ENCODE peak calls at places on chromosomes 7 and 10, in eight cellular contexts. N is GM06990; U is brain microvascular endothelial cell; J is GM20000; C is kidney epithelial cell; G is CD4-positive, alpha-beta T cell; S is AG09309; F is upper lobe of right lung. X is an unnamed sample.

GRCh38 chr10:110209926-110210662 is 2.7 kb downstream of the MXI1 start:
- DNase-seq in N (peak; percentile 49), U (no peak), J (peak; percentile 43), C (no peak), G (peak; percentile 80), S (no peak), F (peak; percentile 75), X (peak; percentile 55)

GRCh38 chr7:153518201-153518984 is 533.8 kb upstream of the DPP6 start:
- DNase-seq in N (no peak), U (no peak), J (no peak), C (no peak), G (no peak), S (no peak), F (no peak), X (no peak)

GRCh38 chr10:43235070-43235900 is 31.6 kb downstream of the RASGEF1A start:
- DNase-seq in N (no peak), U (no peak), J (no peak), C (no peak), G (no peak), S (no peak), F (peak; percentile 48), X (peak; percentile 14)

GRCh38 chr7:88111136-88111748 is 108.6 kb downstream of the SRI start:
- DNase-seq in N (no peak), U (no peak), J (peak; percentile 34), C (no peak), G (no peak), S (peak; percentile 11), F (no peak), X (no peak)

GRCh38 chr10:57694956-57695605 is 572.6 kb downstream of the IPMK start:
- DNase-seq in N (no peak), U (peak; percentile 5), J (no peak), C (no peak), G (no peak), S (peak; percentile 21), F (no peak), X (no peak)

GRCh38 chr10:45599646-45600045 is 72.9 kb downstream of the ZFAND4 start:
- DNase-seq in N (no peak), U (no peak), J (no peak), C (no peak), G (no peak), S (no peak), F (no peak), X (no peak)

GRCh38 chr7:55342216-55342871 is 22.8 kb upstream of the LANCL2 start:
- DNase-seq in N (no peak), U (no peak), J (no peak), C (no peak), G (no peak), S (no peak), F (no peak), X (no peak)

GRCh38 chr7:46256870-46257528 is 335.9 kb upstream of the IGFBP3 start:
- DNase-seq in N (no peak), U (no peak), J (no peak), C (no peak), G (no peak), S (no peak), F (no peak), X (no peak)

GRCh38 chr7:36203081-36203775 is 50.2 kb downstream of the EEPD1 start:
- DNase-seq in N (no peak), U (no peak), J (no peak), C (no peak), G (no peak), S (no peak), F (no peak), X (no peak)

GRCh38 chr7:115099906-115100305 is 178.0 kb downstream of the MDFIC start:
- DNase-seq in N (no peak), U (peak; percentile 77), J (no peak), C (peak; percentile 49), G (no peak), S (no peak), F (no peak), X (no peak)

GRCh38 chr10:48210391-48210790 is 64.1 kb downstream of the FRMPD2 start:
- DNase-seq in N (no peak), U (no peak), J (no peak), C (no peak), G (no peak), S (no peak), F (no peak), X (no peak)

GRCh38 chr10:80659284-80659683 is 121.6 kb downstream of the SH2D4B start:
- DNase-seq in N (no peak), U (no peak), J (no peak), C (no peak), G (no peak), S (no peak), F (no peak), X (no peak)

GRCh38 chr10:80658068-80658467 is 120.4 kb downstream of the SH2D4B start:
- DNase-seq in N (no peak), U (no peak), J (no peak), C (no peak), G (no peak), S (no peak), F (no peak), X (no peak)

GRCh38 chr10:80660266-80660665 is 122.6 kb downstream of the SH2D4B start:
- DNase-seq in N (no peak), U (no peak), J (no peak), C (no peak), G (no peak), S (no peak), F (no peak), X (no peak)

GRCh38 chr10:80660736-80661135 is 123.0 kb downstream of the SH2D4B start:
- DNase-seq in N (no peak), U (no peak), J (no peak), C (no peak), G (no peak), S (no peak), F (no peak), X (no peak)

DNA sequence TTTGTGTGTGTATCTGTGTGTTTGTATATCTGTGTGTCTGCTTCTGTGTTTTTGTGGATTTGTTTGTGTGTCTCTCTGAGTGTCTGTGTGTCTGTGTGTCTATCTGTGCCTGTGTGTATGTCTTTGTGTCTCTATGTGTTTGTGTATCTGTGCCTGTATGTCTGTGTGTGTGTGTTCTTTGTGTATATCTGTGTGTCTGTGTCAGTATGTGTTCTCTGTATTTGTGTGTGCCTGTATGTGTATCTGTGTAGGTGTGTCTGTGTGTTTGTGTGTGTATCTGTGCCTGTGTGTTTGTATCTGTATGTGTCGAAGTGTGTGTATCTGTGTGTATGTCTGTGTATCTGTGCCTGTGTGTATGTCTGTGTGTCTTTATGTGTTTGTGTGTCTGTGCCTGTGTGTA is 118.2 kb downstream of the SH2D4B start:
- DNase-seq in N (no peak), U (no peak), J (no peak), C (no peak), G (no peak), S (no peak), F (no peak), X (no peak)
- TF ChIP-seq CTCF in N (no peak), U (no peak), J (no peak), C (no peak), G (no peak), S (no peak), F (no peak), X (no peak)

GRCh38 chr7:121057878-121058277 is 69.4 kb downstream of the CPED1 start:
- DNase-seq in N (no peak), U (no peak), J (no peak), C (no peak), G (no peak), S (no peak), F (no peak), X (no peak)

GRCh38 chr7:121054925-121055324 is 66.4 kb downstream of the CPED1 start:
- DNase-seq in N (no peak), U (no peak), J (no peak), C (no peak), G (no peak), S (no peak), F (no peak), X (no peak)

GRCh38 chr7:121049897-121050296 is 61.4 kb downstream of the CPED1 start:
- DNase-seq in N (no peak), U (no peak), J (no peak), C (no peak), G (no peak), S (no peak), F (no peak), X (no peak)

GRCh38 chr7:121049028-121049791 is 60.7 kb downstream of the CPED1 start:
- DNase-seq in N (no peak), U (no peak), J (no peak), C (no peak), G (no peak), S (no peak), F (no peak), X (no peak)

DNA sequence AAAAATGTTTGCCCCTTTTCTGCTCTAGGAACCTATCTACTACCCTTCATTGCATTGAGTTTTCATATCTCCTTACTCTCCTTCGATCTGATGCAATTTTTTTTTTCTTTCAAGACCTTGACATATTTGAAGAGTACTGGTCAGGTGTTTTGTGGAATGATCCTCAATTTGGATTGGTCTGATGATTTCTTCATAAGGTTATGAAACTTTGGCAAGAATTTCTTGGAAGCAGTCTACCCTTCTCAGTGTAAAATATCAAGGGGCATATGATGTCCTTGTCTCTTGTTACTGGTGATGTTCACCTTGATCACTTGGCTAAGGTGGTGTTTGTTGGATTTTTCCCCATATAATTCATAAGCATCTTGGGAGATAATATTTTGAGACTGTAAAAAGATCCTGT is 64.7 kb downstream of the CPED1 start:
- DNase-seq in N (no peak), U (no peak), J (no peak), C (no peak), G (no peak), S (no peak), F (no peak), X (no peak)
- TF ChIP-seq CTCF in N (no peak), U (no peak), J (no peak), C (no peak), G (no peak), S (no peak), F (no peak), X (no peak)

DNA sequence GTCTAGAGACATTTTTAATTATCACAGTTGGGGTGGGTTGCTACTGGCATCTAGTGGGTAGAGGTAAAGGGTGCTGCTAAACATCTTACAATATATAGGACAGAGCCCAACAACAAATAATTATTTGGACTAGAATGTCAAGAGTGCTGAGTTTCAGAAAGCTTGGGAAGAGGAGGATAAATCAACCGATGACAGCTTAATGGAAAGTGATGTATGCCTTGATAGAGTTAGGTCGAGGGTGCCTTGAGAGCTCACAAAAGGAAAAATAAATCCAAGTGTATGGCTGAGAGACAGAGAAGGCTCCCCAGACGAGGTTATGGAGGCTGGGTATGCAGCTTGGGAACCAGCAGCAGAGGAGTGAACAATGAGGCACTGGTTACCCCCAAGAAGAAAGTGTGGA is 211.1 kb downstream of the HDAC9 start:
- DNase-seq in N (no peak), U (no peak), J (no peak), C (no peak), G (no peak), S (no peak), F (no peak), X (no peak)
- TF ChIP-seq CTCF in N (no peak), U (no peak), J (no peak), C (no peak), G (no peak), S (no peak), F (no peak), X (no peak)

DNA sequence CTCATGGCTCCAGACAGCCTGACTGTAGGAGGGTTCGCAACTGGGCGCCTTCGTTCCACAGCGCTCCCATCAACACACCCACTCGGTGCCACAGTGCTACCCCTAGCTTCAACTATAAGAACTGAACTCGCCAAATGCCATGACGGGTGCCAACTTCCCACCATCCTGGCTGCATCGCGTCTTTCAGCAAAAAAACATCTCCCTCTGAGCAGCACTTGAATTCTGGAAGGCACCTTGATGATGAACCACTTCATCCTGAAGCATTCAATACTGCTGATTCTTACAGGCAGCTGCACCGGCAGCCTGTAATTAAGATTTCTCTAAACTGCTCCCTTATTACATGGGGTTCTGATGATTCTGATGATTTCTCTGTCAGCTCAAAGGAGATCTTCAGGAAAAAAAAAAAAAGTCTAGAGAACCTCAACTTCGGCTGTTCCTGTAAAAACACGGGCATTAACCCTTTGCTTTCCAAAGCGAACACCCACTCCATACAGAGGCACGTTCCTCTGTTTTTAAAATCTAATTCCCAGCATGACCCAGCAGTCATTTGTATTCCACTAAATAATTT is 1.2 kb downstream of the CYTH3 start:
- DNase-seq in N (no peak), U (no peak), J (peak; percentile 48), C (no peak), G (peak; percentile 33), S (no peak), F (no peak), X (peak; percentile 22)
- TF ChIP-seq CTCF in N (peak; percentile 34), U (peak; percentile 65), J (no peak), C (peak; percentile 47), G (no peak), S (peak; percentile 63), F (peak; percentile 42), X (no peak)

X was measured in natural killer cell.